ENCODE peak calls at places on chromosomes 2 and 18, in ten cellular contexts. Y is HEK293T; A is activated CD4-positive, alpha-beta T cell treated with anti-CD3 and anti-CD28 coated beads, Interleukin-2, amount 50 U/mL, for 4 hours; N is psoas muscle; L is hypothalamus; S is kidney; E is WTC11; B is AG08396; C is NCI-H1417; M is MG63. D is an unnamed sample.

GRCh38 chr18:14976736-14977430 is 228.9 kb downstream of the ANKRD30B start:
- DNase-seq in M (peak; percentile 95), Y (no peak), E (no peak), A (no peak), C (no peak), L (no peak), B (peak; percentile 11), S (no peak), N (no peak), D (no peak)

GRCh38 chr18:25099838-25100393 is 252.1 kb downstream of the ZNF521 start:
- DNase-seq in A (no peak), Y (no peak), L (no peak), B (no peak), S (no peak), E (no peak), C (peak; percentile 46), N (no peak), M (no peak), D (no peak)

GRCh38 chr18:58776084-58776483 is 88.6 kb upstream of the ZNF532 start:
- DNase-seq in E (no peak), Y (no peak), N (no peak), B (no peak), L (no peak), S (no peak), M (no peak), A (no peak), C (no peak), D (no peak)

GRCh38 chr2:88010136-88010535 is 6.2 kb downstream of the RNU2-63P start:
- DNase-seq in C (no peak), A (no peak), E (no peak), S (no peak), M (no peak), B (no peak), L (no peak), N (no peak), Y (no peak), D (no peak)

GRCh38 chr2:227828385-227828990 is 14.8 kb downstream of the CCL20 start:
- DNase-seq in M (no peak), C (no peak), N (no peak), E (no peak), A (no peak), B (no peak), S (no peak), L (no peak), Y (no peak), D (no peak)

GRCh38 chr2:71101656-71102055 is 28.4 kb downstream of the MCEE start:
- DNase-seq in Y (no peak), M (peak; percentile 83), C (no peak), L (no peak), B (peak; percentile 42), S (no peak), N (no peak), A (no peak), E (no peak), D (no peak)

GRCh38 chr18:63258749-63259580 is 60.6 kb downstream of the BCL2 start:
- DNase-seq in A (no peak), E (no peak), N (no peak), C (peak; percentile 95), B (no peak), S (no peak), Y (no peak), L (no peak), M (no peak), D (no peak)

GRCh38 chr2:171523969-171524401 is 1.7 kb downstream of the CYBRD1 start:
- DNase-seq in B (peak; percentile 25), E (no peak), L (no peak), C (no peak), S (no peak), A (no peak), M (peak; percentile 49), Y (no peak), N (no peak), D (no peak)

GRCh38 chr2:118322381-118322780 is 234.1 kb downstream of the INSIG2 start:
- DNase-seq in C (no peak), N (no peak), L (no peak), M (no peak), E (no peak), Y (no peak), B (no peak), S (no peak), A (no peak), D (no peak)

GRCh38 chr2:201257381-201257940 is 2.9 kb upstream of the CASP8 start:
- DNase-seq in B (peak; percentile 39), E (no peak), N (peak; percentile 53), C (no peak), S (no peak), L (no peak), Y (no peak), M (peak; percentile 62), A (peak; percentile 33), D (no peak)

GRCh38 chr18:75544496-75544895 is 117.0 kb upstream of the SMIM21 start:
- DNase-seq in A (no peak), N (no peak), L (no peak), C (peak; percentile 89), Y (no peak), B (no peak), E (no peak), S (no peak), M (peak; percentile 16), D (no peak)

GRCh38 chr2:26317377-26318105 is 28.4 kb upstream of the SELENOI start:
- DNase-seq in C (no peak), N (no peak), S (peak; percentile 46), L (no peak), M (peak; percentile 65), A (no peak), B (no peak), E (no peak), Y (no peak), D (no peak)

GRCh38 chr2:17515652-17516051 is 2.6 kb downstream of the RAD51AP2 start:
- DNase-seq in B (no peak), M (no peak), N (no peak), E (no peak), A (no peak), Y (no peak), L (no peak), C (no peak), S (no peak), D (no peak)

GRCh38 chr2:46041434-46041833 is 255.8 kb upstream of the EPAS1 start:
- DNase-seq in A (no peak), B (no peak), L (no peak), Y (no peak), C (no peak), M (no peak), S (no peak), E (no peak), N (no peak), D (no peak)

GRCh38 chr2:43009448-43009847 is 217.0 kb downstream of the ZFP36L2 start:
- DNase-seq in A (no peak), M (no peak), Y (no peak), C (no peak), S (no peak), B (no peak), E (no peak), L (no peak), N (no peak), D (peak; percentile 6)

GRCh38 chr18:47118986-47119385 is 31.3 kb downstream of the HDHD2 start:
- DNase-seq in N (no peak), L (no peak), Y (no peak), B (no peak), M (peak; percentile 8), C (no peak), E (no peak), A (no peak), S (no peak), D (no peak)

GRCh38 chr18:46346896-46347630 is 242.9 kb downstream of the HAUS1 start:
- DNase-seq in L (no peak), C (no peak), B (no peak), M (no peak), E (no peak), Y (no peak), N (no peak), S (no peak), A (no peak), D (no peak)

GRCh38 chr18:76363451-76364120 is 131.5 kb downstream of the ZNF516 start:
- DNase-seq in M (no peak), A (no peak), C (no peak), B (peak; percentile 69), N (no peak), L (no peak), E (no peak), S (no peak), Y (no peak), D (no peak)

GRCh38 chr18:69845588-69846506 is 101.8 kb downstream of the CD226 start:
- DNase-seq in M (no peak), A (no peak), E (no peak), S (no peak), B (peak; percentile 10), N (no peak), L (no peak), Y (peak; percentile 6), C (peak; percentile 51), D (no peak)

GRCh38 chr18:48671561-48671945 is 132.7 kb downstream of the CTIF start:
- DNase-seq in M (no peak), C (no peak), A (no peak), S (no peak), N (no peak), E (no peak), L (no peak), B (no peak), Y (no peak), D (no peak)

GRCh38 chr18:3710712-3711269 is 260.8 kb downstream of the TGIF1 start:
- DNase-seq in S (peak; percentile 94), N (peak; percentile 48), C (peak; percentile 23), A (no peak), L (no peak), B (no peak), Y (no peak), M (peak; percentile 68), E (no peak), D (peak; percentile 62)

GRCh38 chr18:12838178-12838634 is 45.8 kb downstream of the PTPN2 start:
- DNase-seq in E (no peak), A (no peak), B (peak; percentile 75), N (no peak), S (peak; percentile 88), Y (peak; percentile 13), M (peak; percentile 71), C (peak; percentile 12), L (no peak), D (peak; percentile 79)

GRCh38 chr2:191917430-191917881 is 70.6 kb upstream of the CAVIN2 start:
- DNase-seq in B (no peak), L (no peak), M (no peak), A (no peak), C (no peak), N (no peak), S (no peak), Y (no peak), E (no peak), D (no peak)

GRCh38 chr2:233021771-233022170 is 8.7 kb upstream of the NGEF start:
- DNase-seq in N (no peak), A (no peak), C (no peak), B (peak; percentile 18), M (peak; percentile 42), Y (no peak), E (no peak), S (no peak), L (no peak), D (no peak)

GRCh38 chr2:109679627-109680026 is 65.5 kb downstream of the SOWAHC start:
- DNase-seq in E (no peak), Y (no peak), C (no peak), B (no peak), N (no peak), S (no peak), A (no peak), M (no peak), L (no peak), D (no peak)

GRCh38 chr2:240934701-240935100 is 28.6 kb downstream of the CROCC2 start:
- DNase-seq in C (no peak), A (no peak), B (no peak), S (peak; percentile 63), Y (no peak), N (peak; percentile 41), E (peak; percentile 11), M (no peak), L (no peak), D (peak; percentile 66)

GRCh38 chr18:68262697-68263293 is 452.1 kb downstream of the TMX3 start:
- DNase-seq in N (no peak), L (no peak), A (no peak), B (peak; percentile 27), E (no peak), C (no peak), Y (no peak), S (no peak), M (no peak), D (no peak)

GRCh38 chr2:241695676-241696075 is 6.2 kb upstream of the ING5 start:
- DNase-seq in A (no peak), E (no peak), B (no peak), L (no peak), S (no peak), Y (no peak), M (no peak), C (no peak), N (no peak), D (no peak)

D was measured in pancreas.